ENCODE peak calls at places on chromosome 3, in eight cellular contexts. Q is GM23248, X is K562, D is NT2/D1, G is trophoblast cell, H is neural progenitor cell, O is mammary epithelial cell, N is adipocyte. Y is an unnamed sample.

GRCh38 chr3:155912574-155913190 is 42.2 kb downstream of the GMPS start:
- DNase-seq in Q (peak), H (no peak), G (no peak), N (peak), X (no peak), D (no peak), O (no peak), Y (no peak)

GRCh38 chr3:152595975-152596832 is 238.7 kb upstream of the P2RY1 start:
- DNase-seq in N (peak), O (peak), G (no peak), Q (peak), X (peak), H (peak), D (no peak), Y (no peak)

GRCh38 chr3:51544011-51544775 is 5.7 kb downstream of the RAD54L2 start:
- DNase-seq in D (no peak), Q (peak), H (peak), G (no peak), X (no peak), N (no peak), O (no peak), Y (peak)

GRCh38 chr3:145557405-145557804 is 603.6 kb downstream of the PLOD2 start:
- DNase-seq in H (no peak), D (peak), O (no peak), G (no peak), N (peak), Q (no peak), X (no peak), Y (no peak)

GRCh38 chr3:169634618-169635236 is 28.8 kb downstream of the MECOM start:
- DNase-seq in H (no peak), G (no peak), X (peak), N (peak), D (no peak), Q (no peak), O (peak), Y (no peak)

GRCh38 chr3:104460477-104461406 is 906.0 kb upstream of the ALCAM start:
- DNase-seq in D (peak), Q (peak), N (peak), X (no peak), G (peak), O (peak), H (peak), Y (peak)

GRCh38 chr3:192869131-192870027 is 48.3 kb downstream of the MB21D2 start:
- DNase-seq in O (no peak), D (no peak), X (no peak), N (peak), Q (peak), G (no peak), H (no peak), Y (no peak)

GRCh38 chr3:133330542-133330941 is 69.3 kb upstream of the BFSP2 start:
- DNase-seq in Q (no peak), N (no peak), X (no peak), G (no peak), O (no peak), D (no peak), H (no peak), Y (no peak)

GRCh38 chr3:27971600-27971999 is 249.5 kb upstream of the EOMES start:
- DNase-seq in Q (no peak), O (no peak), G (no peak), X (no peak), N (no peak), D (no peak), H (peak), Y (peak)

GRCh38 chr3:143063018-143063417 is 56.6 kb upstream of the CHST2 start:
- DNase-seq in D (no peak), G (no peak), O (no peak), Q (no peak), H (no peak), N (no peak), X (no peak), Y (no peak)

GRCh38 chr3:191343115-191343514 is 12.8 kb upstream of the UTS2B start:
- DNase-seq in H (no peak), N (no peak), Q (no peak), G (no peak), D (no peak), O (no peak), X (peak), Y (no peak)

GRCh38 chr3:195735036-195735695 is 14.4 kb downstream of the MUC20 start:
- DNase-seq in D (no peak), X (no peak), Q (no peak), G (no peak), N (no peak), H (no peak), O (no peak), Y (no peak)

GRCh38 chr3:14057701-14058100 is 67.0 kb downstream of the CHCHD4 start:
- DNase-seq in N (no peak), O (no peak), G (no peak), X (no peak), D (no peak), H (no peak), Q (no peak), Y (no peak)

GRCh38 chr3:11826628-11827265 is 19.9 kb downstream of the TAMM41 start:
- DNase-seq in N (peak), G (peak), D (no peak), Q (peak), O (no peak), H (no peak), X (no peak), Y (no peak)

GRCh38 chr3:179082416-179082815 is 10.8 kb upstream of the ZMAT3 start:
- DNase-seq in N (no peak), D (no peak), O (peak), X (no peak), Q (peak), H (no peak), G (peak), Y (no peak)

GRCh38 chr3:161413127-161413854 is 42.0 kb upstream of the SPTSSB start:
- DNase-seq in X (no peak), O (peak), N (peak), H (no peak), D (no peak), Q (peak), G (no peak), Y (no peak)

GRCh38 chr3:161415506-161416231 is 44.4 kb upstream of the SPTSSB start:
- DNase-seq in X (no peak), H (no peak), N (peak), O (peak), D (no peak), G (no peak), Q (peak), Y (no peak)

GRCh38 chr3:161413855-161414210 is 42.5 kb upstream of the SPTSSB start:
- DNase-seq in Q (no peak), D (no peak), N (no peak), H (no peak), O (no peak), X (no peak), G (no peak), Y (no peak)

GRCh38 chr3:161412117-161412516 is 40.8 kb upstream of the SPTSSB start:
- DNase-seq in H (no peak), G (no peak), N (no peak), D (no peak), Q (no peak), O (peak), X (no peak), Y (no peak)

DNA sequence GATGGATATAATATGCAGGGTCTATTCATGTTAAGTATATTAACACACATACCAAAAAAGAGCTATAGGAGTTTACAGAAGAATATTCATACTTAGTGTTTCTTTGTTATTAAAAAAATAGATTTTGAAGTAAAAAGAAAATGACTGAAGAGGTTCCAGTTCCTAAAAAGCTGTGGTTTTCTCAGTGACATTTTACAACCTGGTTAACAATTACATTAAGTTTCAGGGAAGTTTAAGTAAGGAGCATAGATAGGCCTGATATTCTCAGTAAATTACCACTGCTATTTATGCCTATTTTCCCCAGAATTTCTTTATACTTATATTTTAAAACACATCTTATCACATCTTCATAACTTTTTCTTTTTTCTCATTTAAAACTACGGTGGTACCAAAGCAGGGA is 43.6 kb upstream of the SPTSSB start:
- DNase-seq in X (no peak), H (no peak), Q (no peak), G (no peak), N (no peak), D (no peak), O (no peak), Y (no peak)
- H3K9ac ChIP-seq in X (no peak), H (no peak), Q (no peak), G (no peak), N (no peak), D (no peak), O (no peak), Y (no peak)

GRCh38 chr3:141335531-141336042 is 32.7 kb upstream of the ZBTB38 start:
- DNase-seq in G (no peak), H (no peak), D (no peak), N (no peak), O (no peak), Q (peak), X (no peak), Y (peak)

GRCh38 chr3:141337523-141337854 is 30.8 kb upstream of the ZBTB38 start:
- DNase-seq in N (no peak), X (no peak), H (no peak), G (no peak), D (no peak), Q (no peak), O (no peak), Y (no peak)

GRCh38 chr3:141334627-141335250 is 33.6 kb upstream of the ZBTB38 start:
- DNase-seq in O (no peak), N (no peak), X (no peak), Q (no peak), G (no peak), H (no peak), D (no peak), Y (peak)

GRCh38 chr3:141338881-141339280 is 29.4 kb upstream of the ZBTB38 start:
- DNase-seq in Q (no peak), D (no peak), N (no peak), O (no peak), H (no peak), X (no peak), G (no peak), Y (no peak)

GRCh38 chr3:141336672-141337522 is 31.4 kb upstream of the ZBTB38 start:
- DNase-seq in D (no peak), H (no peak), G (no peak), O (peak), X (no peak), N (peak), Q (peak), Y (no peak)
- H3K9ac ChIP-seq in D (no peak), H (no peak), G (no peak), O (no peak), X (no peak), N (no peak), Q (peak), Y (no peak)

DNA sequence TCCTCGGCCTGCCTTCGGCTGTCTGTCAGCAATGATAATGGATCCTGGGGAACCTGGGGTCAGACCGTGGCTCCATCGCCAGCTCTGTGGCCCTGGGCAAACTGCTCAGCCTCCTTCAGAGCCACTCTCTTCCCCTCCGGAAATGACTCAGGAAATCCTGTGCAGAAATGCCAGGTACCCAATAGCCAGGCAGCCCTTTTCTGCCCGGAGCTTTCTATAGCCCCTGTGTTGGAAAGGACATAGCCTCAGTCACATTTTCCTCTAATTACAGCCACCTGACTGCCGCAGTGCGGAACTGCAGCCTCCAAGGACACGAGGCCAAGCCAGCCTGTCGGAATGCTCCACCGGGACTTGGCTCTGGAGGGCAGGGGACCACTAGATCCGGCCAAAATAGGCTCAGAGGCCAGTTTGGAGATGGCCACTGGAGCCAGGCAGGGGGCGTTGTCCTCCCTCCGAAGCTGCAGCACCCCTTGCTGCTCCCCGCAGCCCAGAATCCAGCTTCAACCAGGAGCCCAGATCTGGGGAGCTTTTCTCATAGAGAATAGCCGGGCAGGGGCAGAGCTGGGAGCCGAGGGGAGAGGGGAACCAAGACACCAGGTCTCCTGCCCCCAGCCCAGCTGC is 11.6 kb upstream of the ZXDC start:
- DNase-seq in G (no peak), X (peak), Q (peak), O (peak), N (peak), D (peak), H (peak), Y (peak)
- H3K9ac ChIP-seq in G (no peak), X (no peak), Q (no peak), O (no peak), N (no peak), D (peak), H (no peak), Y (no peak)

GRCh38 chr3:137100326-137100725 is 142.5 kb downstream of the IL20RB start:
- DNase-seq in H (no peak), Q (no peak), N (no peak), X (no peak), O (no peak), D (no peak), G (no peak), Y (no peak)

GRCh38 chr3:137105277-137105977 is 147.6 kb downstream of the IL20RB start:
- DNase-seq in Q (peak), H (peak), O (peak), N (peak), D (peak), X (peak), G (peak), Y (peak)

GRCh38 chr3:137099336-137099735 is 141.6 kb downstream of the IL20RB start:
- DNase-seq in X (no peak), H (peak), D (no peak), Q (no peak), O (no peak), G (no peak), N (no peak), Y (no peak)

GRCh38 chr3:137097852-137098251 is 140.1 kb downstream of the IL20RB start:
- DNase-seq in X (no peak), Q (no peak), G (no peak), N (no peak), D (no peak), O (no peak), H (peak), Y (no peak)

DNA sequence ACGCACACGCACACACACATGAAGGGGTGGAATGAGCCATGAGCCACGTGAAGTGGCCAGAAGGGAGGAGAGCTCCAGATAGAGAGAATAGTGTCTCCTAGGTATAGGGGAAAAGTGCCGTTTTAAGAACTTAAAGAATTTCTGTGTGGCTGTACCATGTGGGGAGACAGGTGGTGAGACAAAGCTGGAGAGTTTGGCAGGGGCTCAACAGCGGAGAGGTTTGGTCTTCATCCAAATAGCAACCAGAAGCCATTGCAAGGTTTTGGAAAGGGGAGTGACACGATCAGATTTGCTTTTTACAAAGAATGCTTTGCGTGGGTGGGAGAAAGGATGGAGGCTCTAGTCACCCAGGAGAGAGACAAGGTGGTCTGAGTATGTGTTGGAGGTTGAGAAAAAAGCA is 146.0 kb downstream of the IL20RB start:
- DNase-seq in G (no peak), Q (no peak), O (no peak), D (no peak), N (no peak), H (no peak), X (no peak), Y (no peak)
- H3K9ac ChIP-seq in G (no peak), Q (no peak), O (no peak), D (no peak), N (no peak), H (no peak), X (no peak), Y (no peak)

GRCh38 chr3:107951111-107951510 is 139.7 kb downstream of the CD47 start:
- DNase-seq in X (no peak), O (no peak), D (no peak), H (no peak), N (no peak), G (no peak), Q (no peak), Y (no peak)

GRCh38 chr3:107946700-107947099 is 144.1 kb downstream of the CD47 start:
- DNase-seq in O (no peak), H (no peak), X (no peak), D (no peak), G (no peak), Q (no peak), N (no peak), Y (no peak)

GRCh38 chr3:107947203-107947602 is 143.6 kb downstream of the CD47 start:
- DNase-seq in N (no peak), O (no peak), G (no peak), X (no peak), Q (no peak), D (no peak), H (no peak), Y (no peak)

GRCh38 chr3:107953707-107954106 is 137.1 kb downstream of the CD47 start:
- DNase-seq in D (no peak), H (no peak), X (no peak), O (no peak), Q (no peak), G (no peak), N (no peak), Y (no peak)

DNA sequence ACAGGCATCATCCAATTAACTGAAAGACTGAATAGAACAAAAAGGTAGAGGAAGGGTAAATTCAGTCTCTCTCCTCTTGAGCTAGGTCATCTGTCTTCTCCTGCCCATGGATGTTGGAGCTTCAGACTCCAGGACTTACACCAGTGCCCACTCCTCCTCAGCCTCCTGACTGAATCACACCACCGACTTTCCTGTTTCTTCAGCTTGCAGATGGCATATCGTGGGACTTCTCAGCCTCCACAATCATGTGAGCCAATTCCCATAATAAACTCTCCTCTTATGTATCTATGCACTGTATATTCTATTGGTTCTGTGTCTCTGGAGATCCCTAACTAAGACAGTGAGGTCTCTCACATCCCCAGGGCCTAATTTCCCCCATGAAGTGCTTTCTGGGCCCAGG is 140.4 kb downstream of the CD47 start:
- DNase-seq in H (no peak), D (no peak), O (no peak), N (no peak), G (no peak), Q (no peak), X (no peak), Y (no peak)
- H3K9ac ChIP-seq in H (no peak), D (no peak), O (no peak), N (no peak), G (no peak), Q (no peak), X (no peak), Y (no peak)

GRCh38 chr3:183377307-183377959 is 51.0 kb downstream of the MCF2L2 start:
- DNase-seq in G (no peak), O (peak), H (no peak), D (no peak), X (no peak), Q (no peak), N (no peak), Y (no peak)
- H3K9ac ChIP-seq in G (no peak), O (no peak), H (no peak), D (no peak), X (no peak), Q (no peak), N (no peak), Y (no peak)

DNA sequence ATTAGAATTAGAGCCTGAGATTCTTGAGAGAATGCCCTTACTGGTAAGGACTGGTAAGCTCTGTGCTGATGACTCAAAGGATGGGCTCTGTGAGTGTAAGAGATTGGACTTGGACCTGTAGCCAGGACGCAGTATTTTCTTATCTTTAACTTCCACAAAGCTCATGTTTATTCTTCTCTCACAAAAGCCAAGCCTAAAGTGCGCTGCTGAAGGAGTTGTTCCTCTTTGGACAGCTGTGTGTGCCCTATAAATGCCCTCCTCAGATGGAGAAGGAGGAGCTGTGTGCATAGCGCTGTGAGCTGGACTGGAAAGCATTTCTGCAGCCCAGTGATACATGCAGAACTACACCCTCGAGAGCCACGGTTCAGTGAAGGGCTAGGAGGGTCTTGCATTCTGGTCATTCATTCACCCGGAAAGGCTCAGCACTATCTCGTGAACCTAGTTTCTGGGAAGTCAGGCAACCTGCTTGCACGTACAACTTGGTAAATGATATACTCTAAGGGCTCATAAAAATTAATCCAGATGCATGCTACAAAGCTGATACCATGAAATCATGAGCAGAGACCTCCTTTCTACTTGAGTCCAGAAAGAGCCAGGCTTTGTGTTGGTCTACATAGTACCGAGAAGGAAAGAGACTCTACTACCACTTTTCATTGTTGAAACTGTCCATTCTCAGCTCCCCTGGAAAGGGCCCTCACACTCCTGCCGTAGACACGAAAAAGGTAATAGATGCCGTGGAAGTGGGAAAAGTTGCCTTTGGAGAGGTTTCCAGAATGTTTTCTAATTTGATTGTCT is 103.0 kb upstream of the TBL1XR1 start:
- DNase-seq in D (no peak), X (peak), O (no peak), G (no peak), H (peak), Q (peak), N (peak), Y (no peak)
- H3K9ac ChIP-seq in D (no peak), X (peak), O (no peak), G (no peak), H (no peak), Q (no peak), N (no peak), Y (no peak)